ENCODE peak calls at places on chromosomes 6 and 20, in six cellular contexts. B, L, A, J, V and P are unnamed samples.

GRCh38 chr20:1667510-1668085 is 10.0 kb upstream of the SIRPG start:
- DNase-seq in J (no peak), L (no peak), A (no peak), B (no peak), V (no peak), P (no peak)

GRCh38 chr6:143015300-143015706 is 45.4 kb upstream of the AIG1 start:
- DNase-seq in L (no peak), J (no peak), V (no peak), A (no peak), B (no peak), P (no peak)

GRCh38 chr6:4466260-4466659 is 309.9 kb upstream of the CDYL start:
- DNase-seq in V (no peak), A (no peak), L (no peak), J (no peak), B (no peak), P (no peak)

GRCh38 chr6:108452725-108453195 is 108.0 kb upstream of the FOXO3 start:
- DNase-seq in J (no peak), L (no peak), A (no peak), V (no peak), B (no peak), P (no peak)

GRCh38 chr20:54476336-54476928 is 1.0 kb downstream of the DOK5 start:
- DNase-seq in L (no peak), B (no peak), J (no peak), V (no peak), A (no peak), P (no peak)

GRCh38 chr6:23591761-23592160 is 534.3 kb upstream of the NRSN1 start:
- DNase-seq in L (no peak), V (no peak), B (no peak), A (no peak), J (no peak), P (no peak)

GRCh38 chr6:106309766-106310373 is 15.7 kb downstream of the ATG5 start:
- DNase-seq in V (no peak), A (no peak), L (no peak), J (no peak), B (no peak), P (no peak)

GRCh38 chr6:9504191-9504590 is 910.7 kb downstream of the TFAP2A start:
- DNase-seq in B (no peak), J (no peak), A (no peak), L (no peak), V (no peak), P (no peak)

GRCh38 chr6:37316071-37316470 is 37.7 kb upstream of the RNF8 start:
- DNase-seq in B (no peak), V (no peak), A (no peak), L (no peak), J (no peak), P (no peak)

GRCh38 chr6:117530467-117531242 is 48.2 kb downstream of the DCBLD1 start:
- DNase-seq in V (no peak), L (no peak), J (no peak), B (no peak), A (no peak), P (no peak)

GRCh38 chr6:26457796-26458688 is at the start of gene BTN2A1:
- DNase-seq in A (peak), B (peak), J (peak), L (peak), V (peak), P (peak)

GRCh38 chr6:147117580-147117979 is 86.6 kb upstream of the STXBP5 start:
- DNase-seq in B (no peak), L (no peak), A (no peak), J (no peak), V (no peak), P (no peak)

GRCh38 chr6:48080227-48081009 is 30.6 kb downstream of the PTCHD4 start:
- DNase-seq in L (no peak), J (no peak), A (no peak), B (no peak), V (no peak), P (no peak)

GRCh38 chr6:89371849-89372505 is 19.5 kb upstream of the UBE2J1 start:
- DNase-seq in J (peak), V (peak), L (no peak), B (peak), A (peak), P (peak)

GRCh38 chr6:33590531-33591198 is 10.6 kb upstream of the BAK1 start:
- DNase-seq in V (no peak), L (no peak), A (no peak), J (no peak), B (no peak), P (no peak)

GRCh38 chr6:46453221-46453620 is 38.0 kb downstream of the RCAN2 start:
- DNase-seq in L (peak), V (no peak), B (no peak), J (no peak), A (no peak), P (no peak)

GRCh38 chr6:41494212-41495115 is 51.7 kb upstream of the FOXP4 start:
- DNase-seq in V (no peak), B (no peak), L (no peak), A (no peak), J (no peak), P (no peak)

GRCh38 chr6:166640342-166641043 is 13.4 kb upstream of the RPS6KA2 start:
- DNase-seq in L (no peak), A (no peak), V (no peak), J (no peak), B (no peak), P (no peak)

GRCh38 chr20:57536759-57537724 is 12.1 kb upstream of the CTCFL start:
- DNase-seq in J (no peak), B (no peak), L (no peak), A (no peak), V (no peak), P (no peak)

GRCh38 chr6:128710305-128710704 is 172.6 kb upstream of the LAMA2 start:
- DNase-seq in J (no peak), B (no peak), L (no peak), A (no peak), V (no peak), P (no peak)

GRCh38 chr20:57564180-57564802 is 3.4 kb downstream of the PCK1 start:
- DNase-seq in B (no peak), J (no peak), V (no peak), A (no peak), L (no peak), P (no peak)

GRCh38 chr6:8914700-8915099 is 479.4 kb upstream of the SLC35B3 start:
- DNase-seq in A (no peak), V (no peak), B (no peak), L (no peak), J (no peak), P (no peak)

GRCh38 chr6:127191716-127192115 is 73.2 kb downstream of the RSPO3 start:
- DNase-seq in B (no peak), V (no peak), L (no peak), J (no peak), A (no peak), P (no peak)

GRCh38 chr20:59778615-59779200 is 154.7 kb downstream of the SYCP2 start:
- DNase-seq in B (no peak), L (no peak), J (no peak), A (no peak), V (no peak), P (no peak)

GRCh38 chr20:60131375-60131774 is 173.2 kb downstream of the CDH26 start:
- DNase-seq in V (no peak), L (no peak), A (no peak), J (no peak), B (no peak), P (no peak)

GRCh38 chr20:35021063-35021462 is 65.4 kb downstream of the MYH7B start:
- DNase-seq in L (no peak), A (no peak), B (no peak), V (no peak), J (no peak), P (no peak)

GRCh38 chr6:25874822-25875562 is 949 bp upstream of the SLC17A3 start:
- DNase-seq in V (no peak), B (no peak), L (no peak), J (no peak), A (no peak), P (no peak)

GRCh38 chr6:17584241-17584803 is 15.8 kb upstream of the FAM8A1 start:
- DNase-seq in V (peak), B (no peak), A (no peak), J (no peak), L (peak), P (no peak)

GRCh38 chr6:90406142-90406794 is 109.6 kb upstream of the BACH2 start:
- DNase-seq in B (no peak), J (peak), V (no peak), L (no peak), A (peak), P (no peak)

GRCh38 chr6:130872250-130873095 is 45.3 kb downstream of the SMLR1 start:
- DNase-seq in V (peak), L (peak), J (peak), A (peak), B (peak), P (peak)

GRCh38 chr20:18213002-18213401 is 75.3 kb upstream of the ZNF133 start:
- DNase-seq in A (no peak), V (no peak), B (no peak), L (no peak), J (no peak), P (no peak)

GRCh38 chr6:56842602-56843475 is 112.1 kb upstream of the BEND6 start:
- DNase-seq in B (no peak), V (no peak), J (no peak), L (no peak), A (peak), P (no peak)